ENCODE peak calls at places on chromosomes 5 and 9, in four cellular contexts. R is K562, V is HepG2, T is GM12878. L is an unnamed sample.

GRCh38 chr5:45411971-45412612 is 284.1 kb downstream of the HCN1 start:
- DNase-seq in R (no peak), V (no peak), T (no peak), L (no peak)

GRCh38 chr9:7976167-7976755 is 176.7 kb upstream of the DMAC1 start:
- DNase-seq in R (no peak), V (no peak), T (peak), L (no peak)

GRCh38 chr5:147404706-147405105 is 105.2 kb downstream of the DPYSL3 start:
- DNase-seq in R (no peak), V (no peak), T (peak), L (no peak)

GRCh38 chr9:5518061-5518936 is 8.0 kb downstream of the PDCD1LG2 start:
- DNase-seq in R (no peak), V (no peak), T (no peak), L (no peak)

GRCh38 chr9:83425240-83425639 is 113.0 kb downstream of the FRMD3 start:
- DNase-seq in R (no peak), V (peak), T (no peak), L (no peak)

GRCh38 chr5:174922955-174923354 is 198.6 kb downstream of the MSX2 start:
- DNase-seq in R (no peak), V (no peak), T (no peak), L (no peak)

GRCh38 chr5:96142184-96142781 is 180.6 kb upstream of the ELL2 start:
- DNase-seq in R (no peak), V (no peak), T (no peak), L (no peak)

GRCh38 chr9:76996700-76997099 is 22.8 kb upstream of the FOXB2 start:
- DNase-seq in R (no peak), V (peak), T (no peak), L (peak)

GRCh38 chr5:96714951-96715451 is 52.8 kb downstream of the CAST start:
- DNase-seq in R (peak), V (peak), T (no peak), L (no peak)

GRCh38 chr9:684055-684949 is 157.2 kb upstream of the DMRT1 start:
- DNase-seq in R (no peak), V (no peak), T (no peak), L (peak)

GRCh38 chr9:134730761-134731496 is 89.3 kb downstream of the COL5A1 start:
- DNase-seq in R (no peak), V (no peak), T (no peak), L (no peak)

GRCh38 chr5:149656576-149657182 is 73.4 kb upstream of the PPARGC1B start:
- DNase-seq in R (peak), V (no peak), T (no peak), L (peak)

GRCh38 chr5:9440517-9440916 is 105.4 kb downstream of the SEMA5A start:
- DNase-seq in R (no peak), V (no peak), T (no peak), L (no peak)

GRCh38 chr5:172455511-172456061 is 1.3 kb upstream of the SH3PXD2B start:
- DNase-seq in R (no peak), V (no peak), T (no peak), L (no peak)

GRCh38 chr9:135530146-135530545 is 8.9 kb downstream of the LCN1 start:
- DNase-seq in R (no peak), V (no peak), T (no peak), L (no peak)

GRCh38 chr5:157827429-157827828 is 31.5 kb downstream of the CLINT1 start:
- DNase-seq in R (no peak), V (no peak), T (no peak), L (no peak)

GRCh38 chr9:19998823-19999455 is 210.1 kb upstream of the SLC24A2 start:
- DNase-seq in R (no peak), V (no peak), T (peak), L (no peak)

GRCh38 chr5:21654-22233 is 70.2 kb upstream of the PLEKHG4B start:
- DNase-seq in R (no peak), V (no peak), T (no peak), L (no peak)
- TF ChIP-seq BHLHE40 in R (no peak), V (no peak), T (no peak), L (no peak)

GRCh38 chr9:82271099-82271498 is 282.5 kb downstream of the SPATA31D1 start:
- DNase-seq in R (no peak), V (no peak), T (no peak), L (no peak)
- TF ChIP-seq SP1 in R (no peak), V (no peak), T (no peak), L (no peak)

GRCh38 chr9:38432922-38433510 is 8.8 kb upstream of the IGFBPL1 start:
- DNase-seq in R (no peak), V (peak), T (no peak), L (peak)
- TF ChIP-seq BHLHE40 in R (no peak), V (no peak), T (no peak), L (no peak)

GRCh38 chr5:73678322-73678740 is 52.3 kb downstream of the ARHGEF28 start:
- DNase-seq in R (no peak), V (peak), T (no peak), L (no peak)

GRCh38 chr5:73668422-73669116 is 42.6 kb downstream of the ARHGEF28 start:
- DNase-seq in R (no peak), V (no peak), T (no peak), L (no peak)

GRCh38 chr5:73672130-73672529 is 46.1 kb downstream of the ARHGEF28 start:
- DNase-seq in R (peak), V (no peak), T (no peak), L (no peak)

GRCh38 chr5:73674669-73675004 is 48.6 kb downstream of the ARHGEF28 start:
- DNase-seq in R (no peak), V (no peak), T (no peak), L (no peak)

DNA sequence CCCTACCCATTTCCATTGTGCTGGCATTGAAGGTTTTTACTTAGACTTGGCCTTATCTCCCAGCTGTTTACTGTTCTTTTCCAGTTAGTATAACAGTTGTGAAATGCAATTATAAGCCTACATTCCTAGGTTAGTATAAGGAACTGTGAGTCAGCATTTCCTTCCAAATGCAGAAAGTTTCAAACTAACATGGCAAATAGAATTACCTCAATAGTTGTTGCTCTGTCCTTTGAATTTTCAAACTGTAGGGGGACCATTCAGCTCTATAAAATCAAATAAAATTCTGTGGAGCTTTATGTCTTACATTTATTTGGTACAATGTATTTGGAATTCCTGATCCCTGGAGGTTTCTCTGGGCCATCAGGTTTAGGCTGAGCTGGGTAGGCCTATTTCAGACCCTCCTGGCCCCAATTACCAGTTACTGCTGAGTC is 47.2 kb downstream of the ARHGEF28 start:
- DNase-seq in R (no peak), V (peak), T (no peak), L (no peak)
- TF ChIP-seq SP1 in R (no peak), V (no peak), T (no peak), L (no peak)

GRCh38 chr9:129561594-129562281 is 59.2 kb downstream of the C9orf50 start:
- DNase-seq in R (no peak), V (no peak), T (no peak), L (no peak)
- TF ChIP-seq BHLHE40 in R (no peak), V (no peak), T (no peak), L (no peak)

GRCh38 chr5:14782591-14782990 is 89.0 kb downstream of the ANKH start:
- DNase-seq in R (no peak), V (no peak), T (no peak), L (no peak)
- TF ChIP-seq SP1 in R (no peak), V (no peak), T (no peak), L (no peak)

DNA sequence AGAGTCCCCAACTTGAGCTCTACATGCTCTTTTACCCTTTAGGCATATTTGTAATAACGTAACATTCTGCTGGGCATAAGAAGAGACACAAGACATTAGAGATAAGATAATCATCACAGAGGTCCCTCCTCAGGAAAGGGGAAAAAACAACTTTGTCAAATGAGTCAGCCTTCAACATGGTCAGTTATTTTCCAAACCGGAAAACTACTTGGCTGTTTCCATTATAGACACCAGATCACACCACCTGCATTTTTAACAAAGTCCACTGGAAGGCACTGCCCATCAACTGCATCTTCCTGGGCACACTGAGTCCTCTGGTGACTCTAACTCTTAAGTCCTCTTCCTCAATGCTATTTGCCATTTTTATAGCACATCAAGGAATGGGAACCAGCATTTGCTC is 221.8 kb downstream of the FAM114A2 start:
- DNase-seq in R (no peak), V (no peak), T (no peak), L (no peak)
- TF ChIP-seq BHLHE40 in R (no peak), V (no peak), T (no peak), L (no peak)

GRCh38 chr5:32074401-32074800 is 99.7 kb downstream of the GOLPH3 start:
- DNase-seq in R (no peak), V (peak), T (no peak), L (no peak)
- TF ChIP-seq SP1 in R (no peak), V (no peak), T (no peak), L (no peak)

L was measured in HEK293T.